ENCODE peak calls at places on chromosome 3, in eight cellular contexts. One of them, this sample, is unnamed.

GRCh38 chr3:124730920-124731297 is 657 bp downstream of the UMPS start:
- DNase-seq in neural crest cell: no peak
- DNase-seq in substantia nigra: no peak
- DNase-seq in HEK293T: no peak
- DNase-seq in left colon: peak; percentile 24
- DNase-seq in NCI-H2081: no peak
- DNase-seq in naive thymus-derived CD8-positive, alpha-beta T cell: no peak
- DNase-seq in upper lobe of left lung: no peak
- DNase-seq in this sample: peak; percentile 19

GRCh38 chr3:123147754-123148535 is 53.8 kb upstream of the SEC22A start:
- DNase-seq in naive thymus-derived CD8-positive, alpha-beta T cell: no peak
- DNase-seq in upper lobe of left lung: peak; percentile 68
- DNase-seq in substantia nigra: no peak
- DNase-seq in left colon: no peak
- DNase-seq in NCI-H2081: no peak
- DNase-seq in neural crest cell: no peak
- DNase-seq in HEK293T: no peak
- DNase-seq in this sample: no peak

GRCh38 chr3:51535146-51536019 is 3.1 kb upstream of the RAD54L2 start:
- DNase-seq in upper lobe of left lung: no peak
- DNase-seq in left colon: no peak
- DNase-seq in substantia nigra: no peak
- DNase-seq in NCI-H2081: no peak
- DNase-seq in neural crest cell: no peak
- DNase-seq in HEK293T: no peak
- DNase-seq in naive thymus-derived CD8-positive, alpha-beta T cell: no peak
- DNase-seq in this sample: no peak

GRCh38 chr3:38473229-38473628 is 19.5 kb downstream of the ACVR2B start:
- DNase-seq in left colon: no peak
- DNase-seq in neural crest cell: no peak
- DNase-seq in substantia nigra: no peak
- DNase-seq in HEK293T: no peak
- DNase-seq in naive thymus-derived CD8-positive, alpha-beta T cell: no peak
- DNase-seq in upper lobe of left lung: no peak
- DNase-seq in NCI-H2081: no peak
- DNase-seq in this sample: no peak

GRCh38 chr3:185082149-185082548 is 70.7 kb downstream of the C3orf70 start:
- DNase-seq in HEK293T: no peak
- DNase-seq in naive thymus-derived CD8-positive, alpha-beta T cell: no peak
- DNase-seq in upper lobe of left lung: no peak
- DNase-seq in NCI-H2081: no peak
- DNase-seq in left colon: no peak
- DNase-seq in substantia nigra: no peak
- DNase-seq in neural crest cell: no peak
- DNase-seq in this sample: no peak

GRCh38 chr3:171967137-171967783 is 72.1 kb upstream of the FNDC3B start:
- DNase-seq in NCI-H2081: no peak
- DNase-seq in upper lobe of left lung: peak; percentile 44
- DNase-seq in naive thymus-derived CD8-positive, alpha-beta T cell: no peak
- DNase-seq in substantia nigra: no peak
- DNase-seq in left colon: no peak
- DNase-seq in neural crest cell: no peak
- DNase-seq in HEK293T: no peak
- DNase-seq in this sample: no peak

GRCh38 chr3:71949403-71949802 is 164.5 kb upstream of the PROK2 start:
- DNase-seq in neural crest cell: no peak
- DNase-seq in upper lobe of left lung: no peak
- DNase-seq in left colon: no peak
- DNase-seq in NCI-H2081: no peak
- DNase-seq in substantia nigra: no peak
- DNase-seq in HEK293T: no peak
- DNase-seq in naive thymus-derived CD8-positive, alpha-beta T cell: no peak
- DNase-seq in this sample: no peak

GRCh38 chr3:151351216-151351615 is 21.9 kb upstream of the P2RY13 start:
- DNase-seq in substantia nigra: no peak
- DNase-seq in HEK293T: no peak
- DNase-seq in left colon: no peak
- DNase-seq in NCI-H2081: no peak
- DNase-seq in naive thymus-derived CD8-positive, alpha-beta T cell: no peak
- DNase-seq in neural crest cell: no peak
- DNase-seq in upper lobe of left lung: no peak
- DNase-seq in this sample: no peak

GRCh38 chr3:10417849-10418248 is 87.5 kb downstream of the ATP2B2 start:
- DNase-seq in left colon: no peak
- DNase-seq in naive thymus-derived CD8-positive, alpha-beta T cell: no peak
- DNase-seq in substantia nigra: no peak
- DNase-seq in HEK293T: no peak
- DNase-seq in neural crest cell: no peak
- DNase-seq in NCI-H2081: no peak
- DNase-seq in upper lobe of left lung: no peak
- DNase-seq in this sample: peak; percentile 28

GRCh38 chr3:40924559-40925058 is 274.7 kb upstream of the CTNNB1 start:
- DNase-seq in HEK293T: no peak
- DNase-seq in naive thymus-derived CD8-positive, alpha-beta T cell: no peak
- DNase-seq in left colon: no peak
- DNase-seq in NCI-H2081: peak; percentile 17
- DNase-seq in substantia nigra: no peak
- DNase-seq in neural crest cell: no peak
- DNase-seq in upper lobe of left lung: peak; percentile 53
- DNase-seq in this sample: no peak

GRCh38 chr3:99910752-99911151 is 93.1 kb downstream of the CMSS1 start:
- DNase-seq in upper lobe of left lung: no peak
- DNase-seq in substantia nigra: no peak
- DNase-seq in neural crest cell: no peak
- DNase-seq in HEK293T: no peak
- DNase-seq in NCI-H2081: no peak
- DNase-seq in left colon: no peak
- DNase-seq in naive thymus-derived CD8-positive, alpha-beta T cell: no peak
- DNase-seq in this sample: no peak

GRCh38 chr3:186807231-186807630 is 949 bp upstream of the RFC4 start:
- DNase-seq in neural crest cell: no peak
- DNase-seq in left colon: no peak
- DNase-seq in HEK293T: no peak
- DNase-seq in naive thymus-derived CD8-positive, alpha-beta T cell: no peak
- DNase-seq in substantia nigra: no peak
- DNase-seq in NCI-H2081: no peak
- DNase-seq in upper lobe of left lung: no peak
- DNase-seq in this sample: no peak

GRCh38 chr3:171178714-171179113 is 152.2 kb upstream of the SLC2A2 start:
- DNase-seq in naive thymus-derived CD8-positive, alpha-beta T cell: no peak
- DNase-seq in HEK293T: no peak
- DNase-seq in substantia nigra: no peak
- DNase-seq in NCI-H2081: no peak
- DNase-seq in upper lobe of left lung: no peak
- DNase-seq in left colon: no peak
- DNase-seq in neural crest cell: no peak
- DNase-seq in this sample: no peak

GRCh38 chr3:133401374-133402135 is 1.7 kb downstream of the BFSP2 start:
- DNase-seq in NCI-H2081: peak; percentile 47
- DNase-seq in upper lobe of left lung: no peak
- DNase-seq in substantia nigra: no peak
- DNase-seq in naive thymus-derived CD8-positive, alpha-beta T cell: no peak
- DNase-seq in HEK293T: no peak
- DNase-seq in left colon: no peak
- DNase-seq in neural crest cell: no peak
- DNase-seq in this sample: no peak

GRCh38 chr3:187352581-187353575 is 15.3 kb upstream of the RTP4 start:
- DNase-seq in upper lobe of left lung: no peak
- DNase-seq in left colon: peak; percentile 53
- DNase-seq in NCI-H2081: no peak
- DNase-seq in naive thymus-derived CD8-positive, alpha-beta T cell: no peak
- DNase-seq in substantia nigra: no peak
- DNase-seq in HEK293T: peak; percentile 5
- DNase-seq in neural crest cell: no peak
- DNase-seq in this sample: no peak

GRCh38 chr3:126422121-126422520 is 27.4 kb downstream of the CFAP100 start:
- DNase-seq in naive thymus-derived CD8-positive, alpha-beta T cell: no peak
- DNase-seq in NCI-H2081: no peak
- DNase-seq in substantia nigra: no peak
- DNase-seq in left colon: no peak
- DNase-seq in upper lobe of left lung: no peak
- DNase-seq in neural crest cell: no peak
- DNase-seq in HEK293T: no peak
- DNase-seq in this sample: no peak

GRCh38 chr3:130093741-130094391 is 12.2 kb downstream of the ALG1L2 start:
- DNase-seq in NCI-H2081: no peak
- DNase-seq in left colon: peak; percentile 59
- DNase-seq in upper lobe of left lung: peak; percentile 45
- DNase-seq in neural crest cell: no peak
- DNase-seq in HEK293T: no peak
- DNase-seq in naive thymus-derived CD8-positive, alpha-beta T cell: no peak
- DNase-seq in substantia nigra: no peak
- DNase-seq in this sample: no peak

GRCh38 chr3:192851821-192852352 is 65.8 kb downstream of the MB21D2 start:
- DNase-seq in left colon: peak; percentile 78
- DNase-seq in neural crest cell: no peak
- DNase-seq in HEK293T: no peak
- DNase-seq in NCI-H2081: peak; percentile 64
- DNase-seq in upper lobe of left lung: peak; percentile 67
- DNase-seq in naive thymus-derived CD8-positive, alpha-beta T cell: no peak
- DNase-seq in substantia nigra: no peak
- DNase-seq in this sample: no peak

GRCh38 chr3:185766645-185767323 is 58.1 kb downstream of the IGF2BP2 start:
- DNase-seq in naive thymus-derived CD8-positive, alpha-beta T cell: no peak
- DNase-seq in substantia nigra: no peak
- DNase-seq in HEK293T: no peak
- DNase-seq in NCI-H2081: no peak
- DNase-seq in upper lobe of left lung: no peak
- DNase-seq in neural crest cell: no peak
- DNase-seq in left colon: no peak
- DNase-seq in this sample: no peak

GRCh38 chr3:11556851-11557644 is 86.7 kb downstream of the VGLL4 start:
- DNase-seq in naive thymus-derived CD8-positive, alpha-beta T cell: no peak
- DNase-seq in upper lobe of left lung: no peak
- DNase-seq in neural crest cell: no peak
- DNase-seq in NCI-H2081: no peak
- DNase-seq in HEK293T: no peak
- DNase-seq in left colon: no peak
- DNase-seq in substantia nigra: no peak
- DNase-seq in this sample: no peak

GRCh38 chr3:50250514-50250913 is 14.5 kb downstream of the GNAI2 start:
- DNase-seq in neural crest cell: no peak
- DNase-seq in NCI-H2081: no peak
- DNase-seq in substantia nigra: no peak
- DNase-seq in left colon: no peak
- DNase-seq in upper lobe of left lung: no peak
- DNase-seq in HEK293T: no peak
- DNase-seq in naive thymus-derived CD8-positive, alpha-beta T cell: no peak
- DNase-seq in this sample: no peak

GRCh38 chr3:162960269-162960668 is 1463.7 kb downstream of the OTOL1 start:
- DNase-seq in left colon: no peak
- DNase-seq in upper lobe of left lung: no peak
- DNase-seq in naive thymus-derived CD8-positive, alpha-beta T cell: no peak
- DNase-seq in NCI-H2081: no peak
- DNase-seq in HEK293T: no peak
- DNase-seq in neural crest cell: no peak
- DNase-seq in substantia nigra: no peak
- DNase-seq in this sample: no peak

GRCh38 chr3:56868706-56869105 is 67.0 kb upstream of the ARHGEF3 start:
- DNase-seq in substantia nigra: no peak
- DNase-seq in NCI-H2081: no peak
- DNase-seq in left colon: no peak
- DNase-seq in neural crest cell: no peak
- DNase-seq in naive thymus-derived CD8-positive, alpha-beta T cell: no peak
- DNase-seq in HEK293T: no peak
- DNase-seq in upper lobe of left lung: no peak
- DNase-seq in this sample: no peak

GRCh38 chr3:127755305-127755681 is 67.0 kb downstream of the MGLL start:
- DNase-seq in upper lobe of left lung: no peak
- DNase-seq in neural crest cell: no peak
- DNase-seq in substantia nigra: no peak
- DNase-seq in left colon: no peak
- DNase-seq in HEK293T: no peak
- DNase-seq in NCI-H2081: no peak
- DNase-seq in naive thymus-derived CD8-positive, alpha-beta T cell: no peak
- DNase-seq in this sample: no peak

GRCh38 chr3:52986938-52987337 is 58.9 kb downstream of the SFMBT1 start:
- DNase-seq in upper lobe of left lung: no peak
- DNase-seq in NCI-H2081: no peak
- DNase-seq in substantia nigra: no peak
- DNase-seq in left colon: no peak
- DNase-seq in naive thymus-derived CD8-positive, alpha-beta T cell: no peak
- DNase-seq in HEK293T: no peak
- DNase-seq in neural crest cell: no peak
- DNase-seq in this sample: no peak

GRCh38 chr3:197580253-197580691 is 24.5 kb upstream of the BDH1 start:
- DNase-seq in HEK293T: no peak
- DNase-seq in substantia nigra: no peak
- DNase-seq in neural crest cell: no peak
- DNase-seq in left colon: no peak
- DNase-seq in naive thymus-derived CD8-positive, alpha-beta T cell: no peak
- DNase-seq in NCI-H2081: no peak
- DNase-seq in upper lobe of left lung: no peak
- DNase-seq in this sample: no peak